ENCODE peak calls at places on chromosomes 2 and 18, in four cellular contexts. U is CD8-positive, alpha-beta memory T cell; M is mesendoderm; K is small intestine. W is an unnamed sample.

GRCh38 chr2:160418853-160419252 is 74.8 kb downstream of the RBMS1 start:
- DNase-seq in U (no peak), M (no peak), K (no peak), W (no peak)

GRCh38 chr18:73749304-73749703 is 398.3 kb downstream of the FBXO15 start:
- DNase-seq in U (no peak), M (no peak), K (no peak), W (no peak)

GRCh38 chr2:231317579-231317978 is 77.9 kb upstream of the B3GNT7 start:
- DNase-seq in U (no peak), M (no peak), K (no peak), W (no peak)

GRCh38 chr2:20052229-20052871 is 922 bp upstream of the LAPTM4A start:
- DNase-seq in U (no peak), M (peak; percentile 28), K (peak; percentile 40), W (no peak)

GRCh38 chr18:46070683-46071614 is 1.1 kb downstream of the PSTPIP2 start:
- DNase-seq in U (peak; percentile 2), M (no peak), K (no peak), W (no peak)

GRCh38 chr2:105754999-105755398 is 10.3 kb downstream of the NCK2 start:
- DNase-seq in U (no peak), M (no peak), K (no peak), W (no peak)

GRCh38 chr2:176584333-176584732 is 315.1 kb downstream of the MTX2 start:
- DNase-seq in U (no peak), M (no peak), K (no peak), W (no peak)

GRCh38 chr2:223000872-223001825 is 50.8 kb upstream of the KCNE4 start:
- DNase-seq in U (no peak), M (peak; percentile 14), K (no peak), W (no peak)

DNA sequence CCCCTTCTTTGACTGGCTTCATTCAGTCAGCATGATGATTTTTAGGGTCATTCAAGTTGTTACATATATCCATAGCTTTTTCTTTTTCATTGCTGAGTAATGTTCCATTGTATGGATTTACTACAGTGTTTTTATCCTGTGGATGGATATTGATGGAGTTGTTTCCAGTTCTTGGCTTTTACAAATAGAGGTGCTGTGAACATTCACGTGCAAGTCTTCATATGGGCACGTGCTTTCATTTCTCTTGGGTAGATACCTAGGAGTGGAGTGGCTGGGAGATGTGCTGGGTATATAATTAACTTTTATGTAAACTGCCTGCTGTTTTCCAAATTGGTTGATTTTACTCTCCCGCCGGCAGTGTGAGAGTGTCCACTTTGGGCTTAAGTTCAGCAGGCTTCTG is 16.5 kb downstream of the AGAP1 start:
- DNase-seq in U (no peak), M (no peak), K (peak; percentile 64), W (no peak)
- H3K4me1 ChIP-seq in U (no peaks in the 10 kb centered on the region), M (peaks cover under 1% of the 10 kb centered on the region), K (peaks cover 11% of the 10 kb centered on the region), W (peaks cover 1% of the 10 kb centered on the region)

DNA sequence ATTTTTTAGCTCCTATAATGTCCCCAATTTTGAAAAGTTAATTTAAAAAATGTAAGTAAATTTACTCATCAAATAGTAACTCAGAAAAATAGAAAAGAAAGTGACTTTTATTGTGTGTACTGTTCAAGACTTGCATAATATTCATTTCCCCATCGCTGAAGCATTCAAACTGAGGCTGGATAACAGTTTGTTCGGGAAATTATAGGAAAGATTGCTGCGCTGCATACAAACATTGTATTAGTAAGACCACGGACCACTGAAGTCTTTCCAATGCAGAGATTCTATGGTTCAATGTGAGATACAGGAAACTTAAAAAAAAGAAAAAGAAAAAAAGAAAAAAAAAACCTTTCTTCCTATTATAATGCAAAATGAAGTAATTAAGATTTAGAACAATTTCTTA is 10.4 kb downstream of the STK17B start:
- DNase-seq in U (no peak), M (no peak), K (no peak), W (no peak)
- H3K4me1 ChIP-seq in U (peaks cover 89% of the 10 kb centered on the region), M (no peaks in the 10 kb centered on the region), K (no peaks in the 10 kb centered on the region), W (no peaks in the 10 kb centered on the region)

DNA sequence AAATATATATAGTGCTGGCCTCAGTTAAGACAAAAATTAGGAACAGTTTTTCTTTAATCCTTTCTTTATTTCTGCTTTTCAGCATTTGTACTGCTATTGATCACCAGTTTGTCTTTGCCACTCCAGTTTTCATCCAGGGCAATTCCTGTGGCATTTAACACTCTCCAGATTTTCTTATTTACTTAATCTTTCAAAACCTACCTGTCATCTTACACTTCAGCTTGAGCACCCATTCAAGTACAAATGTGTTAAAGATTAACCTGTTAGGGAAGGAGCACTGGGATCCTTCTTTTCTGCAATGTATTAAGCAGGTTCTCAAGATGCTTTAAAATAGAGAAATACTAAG is 101.8 kb upstream of the SCN1A start:
- DNase-seq in U (no peak), M (no peak), K (no peak), W (no peak)
- H3K4me1 ChIP-seq in U (no peaks in the 10 kb centered on the region), M (no peaks in the 10 kb centered on the region), K (no peaks in the 10 kb centered on the region), W (no peaks in the 10 kb centered on the region)

GRCh38 chr2:23542390-23542789 is 157.4 kb downstream of the KLHL29 start:
- DNase-seq in U (no peak), M (no peak), K (no peak), W (peak; percentile 41)
- H3K4me1 ChIP-seq in U (no peaks in the 10 kb centered on the region), M (no peaks in the 10 kb centered on the region), K (peaks cover 7% of the 10 kb centered on the region), W (peaks cover 17% of the 10 kb centered on the region)